ENCODE peak calls at places on chromosomes 16 and 17, in nine cellular contexts. O, D, K, I, C, Y, L, G and N are unnamed samples.

GRCh38 chr17:956905-957304 is 22.7 kb downstream of the NXN start:
- DNase-seq in G (no peak), L (no peak), I (peak), O (peak), C (peak), Y (no peak), K (no peak), D (no peak), N (no peak)

GRCh38 chr17:18860161-18860972 is 2.4 kb downstream of the PRPSAP2 start:
- DNase-seq in G (no peak), D (no peak), O (no peak), K (no peak), I (no peak), L (peak), C (no peak), Y (no peak), N (no peak)

GRCh38 chr16:53708490-53708889 is 4.5 kb downstream of the FTO start:
- DNase-seq in K (no peak), G (no peak), O (no peak), C (no peak), I (no peak), L (no peak), Y (no peak), D (no peak), N (no peak)

GRCh38 chr16:74094514-74094913 is 202.1 kb upstream of the PSMD7 start:
- DNase-seq in G (no peak), I (no peak), L (no peak), D (no peak), O (no peak), Y (no peak), C (no peak), K (no peak), N (no peak)

GRCh38 chr17:79923974-79924638 is 84.9 kb upstream of the CBX4 start:
- DNase-seq in I (peak), O (no peak), K (peak), L (no peak), D (peak), G (peak), Y (peak), C (peak), N (peak)

GRCh38 chr16:474420-475122 is 49.1 kb downstream of the RAB11FIP3 start:
- DNase-seq in K (no peak), G (no peak), L (no peak), I (no peak), C (no peak), Y (no peak), O (no peak), D (peak), N (no peak)

GRCh38 chr16:17245727-17246576 is 224.8 kb downstream of the XYLT1 start:
- DNase-seq in K (no peak), D (no peak), O (no peak), L (no peak), C (no peak), I (no peak), Y (no peak), G (no peak), N (no peak)

GRCh38 chr16:70252355-70252988 is 732 bp upstream of the EXOSC6 start:
- DNase-seq in C (peak), I (no peak), G (no peak), O (peak), D (no peak), Y (peak), L (no peak), K (no peak), N (peak)

GRCh38 chr17:40058865-40059264 is 3.9 kb upstream of the THRA start:
- DNase-seq in D (no peak), C (no peak), Y (no peak), O (no peak), G (no peak), K (no peak), L (no peak), I (no peak), N (no peak)

GRCh38 chr16:19907161-19907992 is 22.7 kb upstream of the GPRC5B start:
- DNase-seq in O (peak), L (peak), Y (peak), D (peak), C (peak), K (peak), I (peak), G (peak), N (peak)

GRCh38 chr16:53220585-53220984 is 165.8 kb downstream of the CHD9 start:
- DNase-seq in D (peak), O (no peak), I (peak), G (no peak), Y (peak), C (peak), L (no peak), K (no peak), N (peak)

GRCh38 chr17:3260600-3260999 is 37.6 kb downstream of the OR3A1 start:
- DNase-seq in K (no peak), C (no peak), D (no peak), L (no peak), G (no peak), I (no peak), O (no peak), Y (no peak), N (no peak)

GRCh38 chr16:814974-815373 is 14.4 kb upstream of the GNG13 start:
- DNase-seq in I (no peak), Y (no peak), L (no peak), C (no peak), K (no peak), O (no peak), D (no peak), G (no peak), N (no peak)

GRCh38 chr16:88430524-88431446 is 22.3 kb upstream of the ZFPM1 start:
- DNase-seq in O (no peak), G (no peak), K (no peak), C (no peak), Y (peak), D (no peak), I (peak), L (no peak), N (peak)

GRCh38 chr16:30741461-30741914 is 6.7 kb upstream of the PHKG2 start:
- DNase-seq in G (no peak), D (peak), O (peak), Y (no peak), K (peak), C (no peak), I (peak), L (no peak), N (no peak)
- H3K4me3 ChIP-seq in G (no peak), D (no peak), O (peak), Y (no peak), K (peak), C (no peak), I (no peak), L (no peak), N (no peak)

DNA sequence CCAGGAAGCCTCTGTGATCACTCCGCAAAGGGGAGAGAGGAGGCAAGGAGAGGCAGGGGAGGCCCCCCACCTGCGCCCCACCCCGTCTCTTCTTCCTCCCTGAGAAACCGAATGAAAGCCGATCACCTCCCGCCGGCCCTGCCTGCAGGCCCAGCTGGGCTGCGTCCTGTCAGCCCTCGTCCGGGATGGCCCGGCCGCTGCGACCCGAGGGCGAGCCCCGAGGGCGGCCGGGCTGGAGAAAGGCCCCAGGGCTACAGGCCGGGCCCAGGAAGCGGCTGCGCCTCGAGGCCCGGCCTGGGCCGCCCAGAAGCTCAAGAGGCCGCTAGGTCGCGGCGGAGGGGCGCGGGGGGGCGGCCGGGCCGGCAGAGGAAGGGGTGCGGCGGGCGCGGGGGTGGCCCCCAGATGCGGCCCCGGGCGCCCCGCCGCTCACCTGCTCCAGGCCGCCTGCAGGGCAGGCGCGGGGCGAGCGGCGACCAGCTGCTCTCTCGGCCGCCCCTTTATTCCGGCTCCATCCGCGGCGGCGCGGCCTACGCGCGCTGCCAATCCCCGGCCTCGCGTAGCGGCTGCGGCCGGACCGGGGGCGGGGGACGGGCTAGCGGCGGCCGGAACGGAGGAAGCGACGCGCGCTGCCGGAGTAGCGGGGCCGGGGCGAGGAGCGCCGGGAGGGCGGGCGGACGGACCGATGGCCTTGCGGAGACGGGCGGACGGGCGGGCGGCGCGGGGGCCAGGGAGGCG is at the start of gene ZNF319:
- DNase-seq in G (no peak), I (no peak), Y (no peak), L (no peak), C (no peak), O (no peak), K (no peak), D (no peak), N (no peak)
- TF ChIP-seq MAX in G (no peak), I (no peak), Y (no peak), L (no peak), C (no peak), O (no peak), K (no peak), D (peak), N (no peak)

DNA sequence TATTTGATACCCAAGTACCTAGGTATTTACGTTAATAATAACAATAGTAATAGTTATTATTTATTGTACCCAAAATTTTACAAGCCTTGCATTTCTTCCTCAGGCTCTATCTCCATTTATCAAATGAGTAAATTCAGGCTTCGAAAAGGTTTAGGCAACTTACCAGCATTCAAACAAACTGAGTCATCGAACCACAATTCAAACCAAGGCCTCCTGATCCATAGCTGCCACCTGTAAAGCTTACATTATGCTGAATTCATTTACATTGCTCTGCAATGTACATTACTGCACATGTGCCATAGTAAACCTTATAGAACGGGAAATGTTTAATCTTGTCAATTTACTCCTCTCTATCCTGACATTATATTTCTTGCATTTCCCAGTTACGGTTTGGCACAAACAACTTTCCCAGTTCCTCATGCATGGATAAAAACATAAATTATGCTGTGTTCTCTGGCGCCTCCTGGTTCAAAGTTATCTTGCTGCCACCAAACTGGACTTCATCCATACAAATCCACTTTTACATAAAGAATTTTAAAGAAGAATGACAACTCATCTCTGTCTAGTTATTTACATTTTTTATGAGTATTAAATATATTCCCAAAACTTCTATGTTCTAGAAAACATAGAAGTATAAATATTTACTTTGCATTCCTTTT is 360.6 kb upstream of the SOX9 start:
- DNase-seq in I (no peak), Y (no peak), L (no peak), K (no peak), O (no peak), D (no peak), G (no peak), C (no peak), N (no peak)
- TF ChIP-seq CTCF in I (no peak), Y (no peak), L (peak), K (peak), O (peak), D (peak), G (no peak), C (peak), N (no peak)

DNA sequence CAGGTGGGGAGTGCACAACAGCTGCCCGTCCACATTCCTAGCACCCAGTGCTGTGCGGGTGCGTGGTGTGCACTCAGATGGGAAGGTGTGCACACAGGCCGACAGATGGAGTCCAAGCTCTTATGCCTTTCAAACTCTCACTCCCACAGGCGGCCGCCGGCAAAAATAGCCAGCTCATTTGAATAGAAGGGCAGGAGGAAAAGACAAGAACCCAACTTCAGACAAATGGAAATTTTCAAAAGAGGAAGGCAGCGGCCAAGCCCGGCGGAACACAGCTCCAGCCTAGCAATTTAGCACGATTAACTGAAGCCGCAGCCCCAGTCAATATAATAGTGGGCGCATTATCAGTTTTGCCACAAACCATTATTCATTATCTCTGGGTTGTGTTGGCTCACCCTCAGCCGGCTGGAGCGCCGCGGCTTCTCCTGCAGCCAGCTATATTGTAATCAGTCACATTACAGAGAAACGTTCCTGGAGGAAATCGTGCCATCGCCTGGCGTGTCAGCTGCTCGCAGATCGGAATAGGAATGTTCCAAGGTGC is 103.9 kb upstream of the SEC14L1 start:
- DNase-seq in K (no peak), O (no peak), D (no peak), L (no peak), I (no peak), G (no peak), C (peak), Y (peak), N (peak)
- H3K4me3 ChIP-seq in K (no peak), O (no peak), D (no peak), L (no peak), I (no peak), G (no peak), C (no peak), Y (no peak), N (no peak)

DNA sequence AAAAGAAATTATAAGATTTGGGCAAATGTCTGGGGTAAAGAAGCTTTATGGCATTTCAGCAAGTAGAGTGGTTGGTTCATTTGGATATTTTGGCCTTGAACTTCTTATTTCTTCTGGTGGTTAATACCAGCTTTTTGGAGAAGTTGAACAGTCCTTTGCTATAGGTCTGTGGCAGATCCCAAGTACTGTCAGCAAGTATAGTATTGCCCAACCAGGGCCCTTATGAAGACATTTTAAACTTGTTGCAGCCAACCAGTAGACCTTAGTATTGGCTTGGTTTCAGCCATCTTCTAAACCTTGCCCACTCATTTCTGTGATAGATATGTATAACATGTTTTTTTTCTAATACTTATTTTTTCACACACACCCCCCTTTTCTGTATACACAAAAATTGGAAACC is 2.2 kb downstream of the SP2 start:
- DNase-seq in O (no peak), K (no peak), Y (no peak), D (no peak), L (no peak), I (no peak), C (no peak), G (no peak), N (peak)
- TF ChIP-seq MAX in O (no peak), K (no peak), Y (no peak), D (no peak), L (no peak), I (no peak), C (no peak), G (no peak), N (no peak)

GRCh38 chr16:11705311-11705710 is 37.1 kb downstream of the SNN start:
- DNase-seq in D (no peak), O (no peak), Y (no peak), K (no peak), L (no peak), I (no peak), C (no peak), G (no peak), N (no peak)

GRCh38 chr16:11707679-11708197 is 34.9 kb downstream of the TXNDC11 start:
- DNase-seq in O (no peak), I (no peak), L (no peak), Y (no peak), G (no peak), C (no peak), K (no peak), D (peak), N (no peak)

GRCh38 chr16:11711662-11712061 is 31.0 kb downstream of the TXNDC11 start:
- DNase-seq in C (no peak), G (no peak), I (no peak), K (no peak), Y (no peak), L (no peak), O (no peak), D (no peak), N (no peak)

GRCh38 chr16:11708421-11708820 is 34.2 kb downstream of the TXNDC11 start:
- DNase-seq in Y (no peak), G (no peak), I (peak), C (no peak), K (no peak), O (no peak), D (no peak), L (no peak), N (no peak)

GRCh38 chr16:11706180-11706742 is 36.4 kb downstream of the TXNDC11 start:
- DNase-seq in K (no peak), L (no peak), C (no peak), Y (peak), G (no peak), O (no peak), I (no peak), D (no peak), N (no peak)
- TF ChIP-seq CTCF in K (no peak), L (no peak), C (no peak), Y (no peak), G (no peak), O (no peak), I (no peak), D (no peak), N (no peak)

GRCh38 chr17:27290916-27291598 is 2.9 kb upstream of the WSB1 start:
- DNase-seq in G (no peak), K (no peak), Y (no peak), D (peak), C (no peak), I (no peak), L (no peak), O (no peak), N (no peak)
- H3K4me3 ChIP-seq in G (no peak), K (no peak), Y (no peak), D (no peak), C (no peak), I (no peak), L (no peak), O (no peak), N (no peak)

DNA sequence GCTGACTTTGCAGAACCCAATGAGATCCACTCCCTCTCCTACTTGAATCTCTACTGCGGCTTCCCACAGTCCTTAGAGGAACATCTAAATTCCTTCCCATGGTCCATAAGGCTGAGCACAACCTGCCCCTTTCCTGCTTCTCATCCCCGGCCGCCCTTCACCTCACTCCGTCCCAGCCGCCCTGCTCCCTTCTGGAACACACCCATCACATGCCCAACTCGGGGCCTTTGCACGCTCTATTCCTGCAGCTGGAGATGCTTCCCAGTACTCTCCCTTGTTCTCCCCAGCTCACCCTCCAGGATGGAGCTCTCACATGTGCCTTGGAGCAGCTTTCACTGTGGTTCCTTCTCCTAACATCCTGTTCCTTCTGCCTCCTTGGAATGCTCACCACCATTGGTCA is 23.6 kb downstream of the NKD1 start:
- DNase-seq in G (no peak), C (no peak), Y (no peak), O (no peak), D (no peak), L (no peak), K (no peak), I (no peak), N (no peak)
- TF ChIP-seq MAX in G (no peak), C (no peak), Y (no peak), O (no peak), D (no peak), L (no peak), K (no peak), I (no peak), N (no peak)

DNA sequence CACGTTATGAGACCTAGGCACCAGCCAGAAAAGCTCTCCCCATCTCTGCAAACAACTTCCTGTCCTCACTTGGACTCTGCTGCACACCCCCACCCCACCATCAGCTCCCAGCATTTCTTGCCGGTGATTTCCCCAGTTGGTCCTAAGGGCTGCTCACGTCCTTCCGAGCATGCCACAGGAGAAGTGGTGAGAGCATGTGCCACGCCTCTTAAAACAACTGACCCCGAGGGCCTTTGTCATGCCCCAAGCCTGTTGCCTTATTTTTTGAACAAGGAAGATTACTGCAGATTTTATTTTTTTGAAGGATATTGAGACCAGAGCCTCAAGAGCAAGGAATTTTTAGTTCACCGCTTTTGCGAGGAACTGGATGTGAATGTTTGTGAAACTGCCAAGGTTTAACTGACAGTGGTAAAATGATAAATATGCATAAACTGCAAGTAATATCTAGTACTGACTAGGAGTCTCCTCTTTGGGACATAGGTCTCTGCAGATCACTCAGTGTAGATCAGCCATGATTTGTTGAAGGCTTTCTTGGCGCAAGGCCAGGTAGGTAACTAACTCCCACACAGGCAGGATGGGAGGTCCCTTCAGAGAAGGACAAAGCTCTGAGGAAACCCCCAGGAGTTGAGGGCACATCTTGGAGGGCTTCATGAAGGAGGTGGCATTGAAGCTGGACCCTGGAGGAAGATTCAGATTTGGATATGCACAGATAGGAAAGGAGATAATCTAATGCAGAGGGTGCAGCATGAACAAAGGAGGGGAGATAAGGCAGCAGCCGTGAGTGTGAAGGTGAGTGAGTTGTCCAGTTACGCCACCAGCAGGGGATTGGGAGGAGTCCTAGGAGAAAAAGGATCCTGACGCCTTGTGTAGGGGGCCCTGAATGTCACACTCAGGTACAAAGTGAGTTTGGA is 44.7 kb downstream of the TMEM132E start:
- DNase-seq in C (no peak), D (peak), K (no peak), Y (no peak), I (no peak), G (no peak), L (no peak), O (no peak), N (no peak)
- TF ChIP-seq CTCF in C (no peak), D (no peak), K (no peak), Y (no peak), I (no peak), G (peak), L (no peak), O (no peak), N (no peak)

GRCh38 chr17:5000237-5000639 is 2.5 kb downstream of the KIF1C start:
- DNase-seq in G (no peak), C (no peak), L (no peak), K (no peak), D (no peak), I (no peak), O (no peak), Y (no peak), N (no peak)
- H3K4me3 ChIP-seq in G (no peak), C (no peak), L (peak), K (no peak), D (no peak), I (no peak), O (no peak), Y (no peak), N (no peak)